ENCODE peak calls at places on chromosomes 3 and 15, in six cellular contexts. S, F, Z, N, L and J are unnamed samples.
A peak's percentile ranks its signal among the peaks of the same experiment; 100 is the strongest.

GRCh38 chr3:37693791-37694194 is 167.9 kb upstream of the CTDSPL start:
- DNase-seq in S (no peak), F (no peak), Z (no peak), N (peak; percentile 42), L (no peak), J (no peak)

GRCh38 chr15:64146885-64147681 is 4.4 kb upstream of the SNX22 start:
- DNase-seq in S (no peak), F (no peak), Z (no peak), N (no peak), L (no peak), J (no peak)

GRCh38 chr15:66912001-66912400 is 153.4 kb upstream of the SMAD3 start:
- DNase-seq in S (no peak), F (no peak), Z (no peak), N (peak; percentile 6), L (no peak), J (no peak)

GRCh38 chr3:156551746-156552145 is 3.2 kb downstream of the SSR3 start:
- DNase-seq in S (no peak), F (no peak), Z (no peak), N (no peak), L (no peak), J (no peak)

GRCh38 chr15:63041982-63042878 is at the start of gene TPM1:
- DNase-seq in S (peak; percentile 91), F (peak; percentile 64), Z (peak; percentile 92), N (peak; percentile 90), L (peak; percentile 81), J (no peak)

GRCh38 chr3:108590443-108590842 is 921 bp downstream of the DZIP3 start:
- DNase-seq in S (no peak), F (no peak), Z (no peak), N (no peak), L (no peak), J (no peak)

GRCh38 chr3:152870027-152870426 is 35.1 kb downstream of the P2RY1 start:
- DNase-seq in S (no peak), F (no peak), Z (no peak), N (no peak), L (no peak), J (no peak)

GRCh38 chr3:163327086-163327485 is 1751.2 kb downstream of the SI start:
- DNase-seq in S (no peak), F (no peak), Z (no peak), N (no peak), L (no peak), J (no peak)

GRCh38 chr3:141114179-141114745 is 63.1 kb downstream of the SPSB4 start:
- DNase-seq in S (no peak), F (no peak), Z (no peak), N (peak; percentile 8), L (no peak), J (no peak)

GRCh38 chr3:172103724-172104123 is 64.3 kb downstream of the FNDC3B start:
- DNase-seq in S (no peak), F (no peak), Z (no peak), N (no peak), L (no peak), J (no peak)

GRCh38 chr15:44194397-44195150 is 497 bp downstream of the FRMD5 start:
- DNase-seq in S (peak; percentile 9), F (peak; percentile 45), Z (no peak), N (no peak), L (no peak), J (no peak)

GRCh38 chr15:34014556-34014955 is 24.4 kb downstream of the AVEN start:
- DNase-seq in S (no peak), F (no peak), Z (no peak), N (no peak), L (no peak), J (no peak)

GRCh38 chr15:85168642-85169173 is 187.1 kb downstream of the PDE8A start:
- DNase-seq in S (no peak), F (peak; percentile 82), Z (peak; percentile 78), N (peak; percentile 96), L (no peak), J (no peak)

GRCh38 chr3:70558955-70559354 is 246.5 kb upstream of the MDFIC2 start:
- DNase-seq in S (no peak), F (no peak), Z (no peak), N (no peak), L (no peak), J (no peak)

GRCh38 chr3:15631426-15632211 is 30.1 kb downstream of the BTD start:
- DNase-seq in S (no peak), F (no peak), Z (no peak), N (peak; percentile 55), L (no peak), J (no peak)

GRCh38 chr3:111210003-111210699 is 138.5 kb downstream of the NECTIN3 start:
- DNase-seq in S (no peak), F (no peak), Z (no peak), N (no peak), L (no peak), J (no peak)

GRCh38 chr3:170350515-170351413 is 6.8 kb upstream of the SKIL start:
- DNase-seq in S (no peak), F (no peak), Z (no peak), N (no peak), L (no peak), J (no peak)

GRCh38 chr3:82376883-82377282 is 615.4 kb upstream of the GBE1 start:
- DNase-seq in S (no peak), F (no peak), Z (no peak), N (no peak), L (no peak), J (no peak)

GRCh38 chr3:152175576-152175883 is 93.2 kb upstream of the MBNL1 start:
- DNase-seq in S (no peak), F (no peak), Z (no peak), N (no peak), L (no peak), J (no peak)

GRCh38 chr3:156675744-156676466 is 1.5 kb downstream of the TIPARP start:
- DNase-seq in S (peak; percentile 15), F (peak; percentile 31), Z (peak; percentile 38), N (no peak), L (peak; percentile 16), J (peak; percentile 36)

GRCh38 chr15:55319537-55320325 is 709 bp downstream of the PIGB start:
- DNase-seq in S (no peak), F (peak; percentile 48), Z (no peak), N (no peak), L (no peak), J (no peak)

GRCh38 chr3:100002599-100003350 is 111.5 kb downstream of the FILIP1L start:
- DNase-seq in S (no peak), F (peak; percentile 27), Z (peak; percentile 34), N (no peak), L (no peak), J (no peak)

GRCh38 chr3:49906004-49906860 is 2.6 kb upstream of the MST1R start:
- DNase-seq in S (peak; percentile 46), F (peak; percentile 77), Z (peak; percentile 31), N (peak; percentile 69), L (no peak), J (no peak)

GRCh38 chr15:68666812-68667450 is 88.1 kb downstream of the CORO2B start:
- DNase-seq in S (no peak), F (no peak), Z (no peak), N (peak; percentile 24), L (no peak), J (no peak)

GRCh38 chr3:12416731-12417130 is 67.5 kb upstream of the TSEN2 start:
- DNase-seq in S (no peak), F (no peak), Z (no peak), N (no peak), L (no peak), J (no peak)

GRCh38 chr3:131218196-131218595 is 163.4 kb upstream of the NUDT16 start:
- DNase-seq in S (no peak), F (no peak), Z (no peak), N (no peak), L (no peak), J (no peak)

DNA sequence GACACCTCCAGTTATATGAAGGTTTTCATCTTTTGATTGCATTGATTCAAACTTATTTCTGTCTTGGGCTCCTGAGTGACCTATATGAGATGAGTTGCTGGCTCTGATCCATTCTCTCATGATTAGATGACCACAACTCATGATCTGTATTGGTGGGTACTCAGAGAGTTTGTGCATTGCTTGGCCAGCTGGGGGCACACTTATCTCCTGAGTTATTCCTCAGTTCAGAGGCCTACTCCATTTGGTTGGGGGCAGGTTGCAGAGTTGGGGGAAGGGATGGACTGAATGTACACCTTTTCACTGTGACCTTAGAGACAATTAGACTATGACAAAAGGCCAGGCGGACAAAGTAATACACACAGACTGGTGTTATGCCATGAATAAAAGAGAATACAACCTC is 166.2 kb upstream of the SEMA6D start:
- DNase-seq in S (no peak), F (no peak), Z (no peak), N (peak; percentile 42), L (no peak), J (no peak)
- TF ChIP-seq CTCF in S (no peak), F (no peak), Z (no peak), N (peak; percentile 60), L (no peak), J (no peak)

GRCh38 chr3:180362081-180362480 is 239.9 kb upstream of the TTC14 start:
- DNase-seq in S (no peak), F (no peak), Z (no peak), N (no peak), L (no peak), J (no peak)
- TF ChIP-seq CTCF in S (no peak), F (no peak), Z (no peak), N (no peak), L (no peak), J (no peak)

DNA sequence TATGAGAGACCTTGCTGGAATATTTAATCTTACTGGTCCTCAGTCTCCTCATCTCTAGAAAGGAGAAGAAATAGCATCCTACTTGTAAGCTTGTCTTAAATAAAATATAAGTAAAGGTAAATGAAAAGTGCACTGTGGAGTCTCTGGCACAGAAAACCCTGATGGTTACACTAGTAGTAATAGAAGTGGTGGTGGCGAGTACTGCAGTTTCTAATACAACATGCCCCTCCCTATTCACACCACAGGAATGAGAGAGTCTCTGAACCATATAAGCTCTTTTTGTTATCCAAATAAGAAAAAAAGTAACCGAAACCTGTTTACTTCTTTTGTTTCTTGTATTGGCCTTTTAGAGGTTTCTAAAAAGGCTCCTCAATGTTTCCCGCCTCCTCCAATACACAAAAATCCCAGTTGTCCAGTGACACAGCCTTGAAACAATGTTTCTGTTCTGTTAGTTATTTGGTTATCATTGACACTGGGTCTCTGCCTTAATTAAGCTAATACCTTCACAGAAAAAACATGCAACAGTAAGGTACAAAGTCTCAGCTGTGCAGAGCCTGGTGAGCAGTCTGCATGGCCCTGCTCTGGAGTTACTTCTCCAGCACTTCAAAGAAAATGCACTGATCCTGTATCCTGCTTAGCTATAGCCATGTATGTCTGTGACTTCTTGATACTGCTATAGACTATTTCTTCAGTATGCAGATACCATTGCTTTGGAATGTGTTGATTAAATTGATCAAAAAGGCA is 315.7 kb upstream of the IL12A start:
- DNase-seq in S (no peak), F (no peak), Z (no peak), N (no peak), L (no peak), J (no peak)
- TF ChIP-seq CTCF in S (no peak), F (no peak), Z (no peak), N (peak; percentile 45), L (no peak), J (no peak)

GRCh38 chr3:193572426-193572908 is 17.8 kb upstream of the ATP13A4 start:
- DNase-seq in S (peak; percentile 37), F (peak; percentile 62), Z (peak; percentile 32), N (peak; percentile 72), L (no peak), J (no peak)
- TF ChIP-seq CTCF in S (peak; percentile 77), F (peak; percentile 63), Z (peak; percentile 24), N (peak; percentile 91), L (peak; percentile 73), J (no peak)